ENCODE peak calls at places on chromosomes 2 and 18, in ten cellular contexts. F is LNCaP clone FGC; Y is heart right ventricle; M is CD8-positive, alpha-beta T cell; V is PC-9; G is thyroid gland; U is epithelial cell of esophagus; R is right lobe of liver; T is progenitor cell of endocrine pancreas; E is pancreas. P is an unnamed sample.

GRCh38 chr2:171136024-171136423 is 24.7 kb downstream of the TLK1 start:
- DNase-seq in T (no peak), Y (no peak), M (no peak), F (no peak), G (no peak), E (no peak), U (no peak), V (no peak), R (no peak), P (no peak)

GRCh38 chr18:384897-385296 is 115.6 kb downstream of the COLEC12 start:
- DNase-seq in G (no peak), T (no peak), U (no peak), V (no peak), F (no peak), E (no peak), Y (no peak), R (no peak), M (no peak), P (no peak)

GRCh38 chr2:173922760-173923159 is 42.4 kb downstream of the SP3 start:
- DNase-seq in R (no peak), E (no peak), V (no peak), F (no peak), T (no peak), M (no peak), U (no peak), G (no peak), Y (no peak), P (no peak)

GRCh38 chr2:73333564-73333963 is 40.2 kb upstream of the EGR4 start:
- DNase-seq in T (no peak), F (no peak), Y (no peak), V (no peak), M (no peak), R (no peak), G (no peak), E (no peak), U (no peak), P (no peak)

GRCh38 chr2:17851731-17852585 is 26.5 kb upstream of the KCNS3 start:
- DNase-seq in R (peak; percentile 56), G (peak; percentile 46), F (no peak), V (peak; percentile 55), M (no peak), Y (peak; percentile 31), U (peak; percentile 76), T (peak; percentile 36), E (peak; percentile 17), P (no peak)

GRCh38 chr18:58284699-58285490 is 240.9 kb downstream of the NEDD4L start:
- DNase-seq in E (no peak), G (no peak), V (no peak), U (no peak), M (no peak), R (no peak), F (no peak), T (no peak), Y (no peak), P (no peak)

GRCh38 chr2:73284296-73285161 is at the start of gene FBXO41:
- DNase-seq in G (no peak), M (peak; percentile 66), R (no peak), F (no peak), Y (peak; percentile 40), T (no peak), E (peak; percentile 50), V (peak; percentile 65), U (peak; percentile 37), P (peak; percentile 80)

GRCh38 chr2:242036653-242036950 is 167.1 kb downstream of the RTP5 start:
- DNase-seq in E (no peak), M (no peak), G (no peak), F (no peak), V (no peak), U (no peak), R (peak; percentile 30), Y (no peak), T (no peak), P (no peak)

GRCh38 chr2:15042824-15043223 is 410.3 kb downstream of the LRATD1 start:
- DNase-seq in G (no peak), M (no peak), R (no peak), F (no peak), V (no peak), Y (no peak), E (no peak), U (peak; percentile 41), T (no peak), P (no peak)

GRCh38 chr2:127187831-127188230 is 32.3 kb downstream of the CYP27C1 start:
- DNase-seq in M (no peak), F (no peak), E (no peak), U (no peak), Y (no peak), T (no peak), R (no peak), G (no peak), V (no peak), P (no peak)

GRCh38 chr18:25832008-25832604 is 258.3 kb downstream of the SS18 start:
- DNase-seq in F (no peak), M (no peak), E (peak; percentile 24), R (no peak), T (peak; percentile 42), V (peak; percentile 8), Y (peak; percentile 67), U (peak; percentile 37), G (peak; percentile 64), P (peak; percentile 72)

GRCh38 chr2:74747411-74748080 is 86.4 kb upstream of the HK2 start:
- DNase-seq in G (no peak), Y (no peak), E (no peak), R (no peak), U (peak; percentile 90), T (no peak), M (no peak), V (no peak), F (no peak), P (no peak)

DNA sequence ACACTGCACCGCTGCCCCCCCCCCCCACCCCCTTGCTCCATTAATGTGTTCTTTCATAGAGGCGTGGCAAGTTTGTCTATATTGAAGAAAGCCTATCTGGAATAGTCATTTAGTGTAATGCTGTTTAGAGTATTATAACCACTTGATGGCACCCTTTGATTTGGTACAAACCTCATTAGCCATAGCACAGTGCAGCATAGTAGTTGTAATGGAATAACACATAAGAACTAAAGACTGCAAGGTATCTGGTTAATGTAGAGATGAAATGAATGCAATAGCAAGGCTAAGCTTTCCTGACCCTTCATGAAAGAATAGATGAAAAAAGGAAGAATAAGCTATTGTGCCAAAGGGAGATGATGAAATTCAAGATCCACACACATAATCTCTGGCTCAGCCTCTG is 81.9 kb downstream of the EHBP1 start:
- DNase-seq in V (no peak), M (no peak), E (no peak), G (no peak), R (no peak), Y (no peak), U (peak; percentile 44), F (no peak), T (no peak), P (no peak)
- TF ChIP-seq CTCF in V (peak; percentile 54), M (no peak), E (no peak), G (no peak), R (peak; percentile 40), Y (peak; percentile 60), U (peak; percentile 48), F (peak; percentile 47), T (peak; percentile 41), P (peak; percentile 38)

GRCh38 chr2:239264838-239265651 is 135.8 kb downstream of the HDAC4 start:
- DNase-seq in R (no peak), Y (no peak), F (peak; percentile 68), V (peak; percentile 55), E (no peak), T (no peak), G (peak; percentile 48), U (peak; percentile 76), M (peak; percentile 66), P (peak; percentile 71)
- TF ChIP-seq CTCF in R (no peak), Y (peak; percentile 31), F (no peak), V (no peak), E (no peak), T (no peak), G (no peak), U (no peak), M (no peak), P (no peak)

GRCh38 chr2:85747441-85747840 is 6.3 kb upstream of the ATOH8 start:
- DNase-seq in Y (no peak), V (no peak), M (no peak), T (no peak), U (no peak), E (no peak), R (no peak), F (no peak), G (no peak), P (no peak)

GRCh38 chr2:85750509-85751299 is 3.1 kb upstream of the ATOH8 start:
- DNase-seq in V (peak; percentile 66), F (no peak), E (peak; percentile 67), U (peak; percentile 63), G (peak; percentile 83), T (peak; percentile 57), R (peak; percentile 83), Y (peak; percentile 74), M (peak; percentile 63), P (peak; percentile 86)

GRCh38 chr2:85748039-85748438 is 5.8 kb upstream of the ATOH8 start:
- DNase-seq in G (no peak), M (no peak), Y (no peak), V (no peak), R (no peak), U (no peak), E (no peak), T (no peak), F (no peak), P (no peak)

GRCh38 chr2:85751300-85751575 is 2.6 kb upstream of the ATOH8 start:
- DNase-seq in F (no peak), T (no peak), R (no peak), V (no peak), Y (no peak), E (no peak), M (no peak), U (no peak), G (no peak), P (no peak)

DNA sequence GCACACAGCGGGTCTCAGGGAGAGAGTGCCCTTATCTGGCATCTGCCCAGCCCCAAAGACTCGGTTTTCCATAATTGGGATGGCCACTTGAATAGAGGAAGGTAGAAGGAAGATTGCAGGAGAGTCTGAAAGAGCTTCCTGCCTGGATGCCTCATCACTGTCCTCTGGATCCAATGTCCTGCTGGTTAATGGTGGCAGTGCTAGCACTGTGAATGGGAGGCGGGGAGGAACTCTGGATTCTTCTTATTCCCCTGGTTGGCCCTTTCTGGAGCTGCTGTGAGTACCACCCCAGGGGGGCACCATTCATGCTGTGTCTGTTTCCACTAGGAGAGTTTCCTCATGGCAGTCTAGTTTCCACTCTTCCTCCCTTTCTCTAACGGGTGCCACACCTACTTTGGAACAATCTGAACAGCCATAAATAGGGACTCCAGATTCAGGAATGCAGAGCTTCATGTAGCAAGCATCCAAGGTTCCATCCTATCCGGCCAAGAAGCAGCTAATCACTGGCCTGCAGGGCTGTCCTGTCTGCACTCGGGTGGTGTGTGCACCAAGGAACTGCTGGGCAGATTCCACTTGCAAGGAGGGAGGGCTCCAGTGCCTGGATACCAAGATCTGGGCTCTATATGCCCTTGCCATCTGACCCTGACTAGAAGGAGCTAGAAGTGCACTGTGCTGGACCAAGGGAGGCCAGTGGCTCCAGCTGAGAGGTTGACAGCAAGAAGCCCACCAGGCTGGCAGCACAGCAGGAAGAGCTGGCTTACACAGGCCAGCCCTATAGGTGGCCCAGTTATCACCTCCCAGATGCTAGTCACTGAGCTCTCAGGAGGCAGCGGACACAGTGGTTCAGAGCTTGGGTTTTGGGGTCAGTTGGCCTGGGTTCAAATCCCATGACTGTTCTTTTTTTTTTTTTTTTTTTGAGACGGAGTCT is 4.6 kb upstream of the ATOH8 start:
- DNase-seq in F (no peak), T (no peak), R (no peak), E (no peak), M (no peak), Y (no peak), U (no peak), V (no peak), G (no peak), P (no peak)
- TF ChIP-seq CTCF in F (no peak), T (no peak), R (no peak), E (no peak), M (no peak), Y (peak; percentile 8), U (no peak), V (no peak), G (no peak), P (no peak)

GRCh38 chr2:190105554-190105953 is 43.0 kb upstream of the MSTN start:
- DNase-seq in G (no peak), V (no peak), R (no peak), U (peak; percentile 46), Y (no peak), T (no peak), M (no peak), F (no peak), E (no peak), P (no peak)
- TF ChIP-seq CTCF in G (no peak), V (no peak), R (no peak), U (no peak), Y (no peak), T (no peak), M (no peak), F (no peak), E (no peak), P (no peak)